ENCODE peak calls at places on chromosomes 2 and 18, in eight cellular contexts. Y, O, E, B, S, V, A and R are unnamed samples.

GRCh38 chr2:199738723-199739412 is 112.1 kb downstream of the FTCDNL1 start:
- DNase-seq in V (peak), O (no peak), Y (no peak), E (no peak), B (peak), S (peak), A (no peak), R (peak)

GRCh38 chr2:74347747-74348146 is 4.5 kb upstream of the SLC4A5 start:
- DNase-seq in E (no peak), A (no peak), Y (no peak), B (no peak), S (no peak), O (no peak), V (no peak), R (no peak)

GRCh38 chr2:19746137-19746585 is 155.6 kb downstream of the TTC32 start:
- DNase-seq in E (no peak), O (no peak), B (no peak), A (no peak), S (no peak), V (no peak), Y (no peak), R (no peak)

GRCh38 chr2:16069663-16069932 is 129.2 kb downstream of the MYCN start:
- DNase-seq in V (no peak), O (no peak), B (peak), A (peak), E (no peak), Y (no peak), S (no peak), R (no peak)

GRCh38 chr18:30675905-30676620 is 366.5 kb downstream of the DSC3 start:
- DNase-seq in Y (no peak), A (no peak), V (no peak), O (no peak), S (no peak), B (no peak), E (no peak), R (no peak)

GRCh38 chr2:97645112-97645699 is 656 bp upstream of the COX5B start:
- DNase-seq in S (no peak), B (no peak), A (no peak), V (no peak), O (no peak), Y (no peak), E (peak), R (no peak)

GRCh38 chr2:237754182-237754581 is 44.4 kb upstream of the RBM44 start:
- DNase-seq in Y (no peak), S (no peak), O (no peak), A (no peak), V (no peak), E (no peak), B (no peak), R (no peak)

GRCh38 chr2:19021721-19022120 is 336.7 kb downstream of the OSR1 start:
- DNase-seq in V (peak), B (peak), A (no peak), O (no peak), E (no peak), Y (no peak), S (peak), R (peak)

GRCh38 chr2:225598922-225599321 is 199.4 kb downstream of the NYAP2 start:
- DNase-seq in V (peak), Y (no peak), B (no peak), O (no peak), A (no peak), E (no peak), S (no peak), R (peak)

GRCh38 chr2:43032248-43032893 is 194.0 kb downstream of the ZFP36L2 start:
- DNase-seq in O (no peak), B (no peak), Y (no peak), V (no peak), S (peak), E (no peak), A (peak), R (no peak)

GRCh38 chr2:67259581-67260347 is 137.4 kb upstream of the ETAA1 start:
- DNase-seq in O (peak), A (peak), B (no peak), V (no peak), E (no peak), S (peak), Y (no peak), R (no peak)

GRCh38 chr18:76475450-76476203 is 19.4 kb downstream of the ZNF516 start:
- DNase-seq in Y (no peak), O (no peak), E (no peak), B (no peak), S (no peak), A (no peak), V (no peak), R (no peak)

GRCh38 chr18:62584241-62585120 is 61.7 kb downstream of the ZCCHC2 start:
- DNase-seq in O (peak), V (peak), A (peak), E (peak), S (peak), B (peak), Y (peak), R (peak)

GRCh38 chr2:223598994-223599645 is 3.0 kb downstream of the SCG2 start:
- DNase-seq in O (no peak), A (peak), V (no peak), Y (no peak), B (no peak), E (no peak), S (peak), R (no peak)

GRCh38 chr2:26542194-26542455 is 64.2 kb upstream of the OTOF start:
- DNase-seq in A (no peak), S (no peak), O (no peak), E (no peak), Y (no peak), B (no peak), V (no peak), R (no peak)

GRCh38 chr18:63336366-63337099 is 17.0 kb upstream of the BCL2 start:
- DNase-seq in S (peak), O (peak), E (no peak), B (peak), Y (peak), V (peak), A (peak), R (no peak)

GRCh38 chr2:3461781-3462492 is 57.4 kb downstream of the ADI1 start:
- DNase-seq in O (peak), S (peak), E (peak), A (peak), V (peak), Y (peak), B (peak), R (peak)

GRCh38 chr2:187917535-187917934 is 363.3 kb upstream of the TFPI start:
- DNase-seq in B (no peak), A (peak), V (no peak), Y (no peak), S (peak), E (peak), O (no peak), R (no peak)

GRCh38 chr2:64122358-64122757 is 21.9 kb downstream of the PELI1 start:
- DNase-seq in A (no peak), V (no peak), S (no peak), E (no peak), O (no peak), B (no peak), Y (no peak), R (no peak)

DNA sequence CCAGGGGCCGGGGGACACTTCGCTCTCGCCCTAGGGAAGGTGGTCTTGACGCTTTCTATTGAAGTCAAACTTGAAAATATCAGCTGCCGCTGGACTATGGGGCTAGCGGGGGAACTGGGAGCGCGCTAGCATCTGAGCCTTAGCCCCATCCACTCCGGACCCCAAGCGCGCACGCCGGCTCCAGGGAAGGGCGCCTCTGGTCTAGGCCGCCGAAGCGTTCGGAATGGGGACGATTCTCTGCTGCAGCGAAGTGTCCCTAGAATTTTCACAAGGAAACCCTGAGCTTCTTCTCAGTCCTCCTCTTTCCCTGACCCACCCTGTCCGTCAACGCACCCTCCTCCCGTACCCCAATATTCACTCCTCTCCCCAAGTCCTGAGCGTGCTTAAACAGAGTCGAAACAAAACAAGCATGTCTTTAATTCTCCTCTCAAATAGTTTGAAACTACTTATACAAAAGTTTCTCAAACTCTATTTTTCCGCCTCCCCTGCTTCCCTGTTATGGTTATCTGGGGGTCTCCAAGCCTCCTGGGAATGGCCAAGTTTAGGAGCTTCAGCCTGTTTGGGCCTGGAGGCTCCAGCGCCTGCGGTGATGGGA is 5.0 kb downstream of the RAX start:
- DNase-seq in B (no peak), O (no peak), Y (no peak), V (no peak), E (peak), A (no peak), S (no peak), R (no peak)
- TF ChIP-seq EZH2 in B (no peak), O (no peak), Y (peak), V (no peak), E (no peak), A (no peak), S (no peak), R (no peak)

GRCh38 chr2:9760911-9761228 is 82.4 kb upstream of the TAF1B start:
- DNase-seq in S (no peak), Y (no peak), B (no peak), E (no peak), A (no peak), V (no peak), O (no peak), R (no peak)
- H3K27ac ChIP-seq in S (no peak), Y (no peak), B (no peak), E (no peak), A (no peak), V (no peak), O (no peak), R (no peak)

DNA sequence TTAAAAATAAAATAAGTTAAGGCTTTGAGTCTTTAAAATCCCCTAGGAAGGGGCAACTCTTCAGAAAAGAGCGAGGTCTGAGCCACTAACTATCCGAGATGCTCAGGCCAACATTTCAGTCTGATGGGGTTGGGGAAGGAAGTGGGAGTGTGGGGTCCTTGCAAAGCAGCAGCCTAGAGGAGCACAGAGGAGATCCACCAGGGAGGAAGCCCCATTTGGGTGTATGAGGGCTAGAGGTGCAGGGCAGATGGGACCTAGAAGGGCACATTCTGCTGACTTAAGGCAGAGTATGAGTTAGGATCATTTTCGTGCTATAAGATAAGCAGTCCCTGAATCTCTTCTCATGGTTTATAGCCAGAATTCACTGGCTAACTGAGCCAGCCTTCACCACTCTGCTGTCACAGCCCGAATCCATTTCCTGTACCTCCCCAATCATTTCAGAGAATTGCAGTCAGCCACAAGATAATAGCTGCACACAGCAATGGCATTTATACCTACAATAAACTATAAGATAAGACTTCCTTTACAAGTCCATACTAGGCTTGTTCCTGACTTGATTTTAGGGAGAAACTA is 37.0 kb downstream of the MRPL30 start:
- DNase-seq in V (no peak), O (no peak), E (no peak), S (no peak), A (no peak), B (no peak), Y (no peak), R (no peak)
- H3K4me3 ChIP-seq in V (no peak), O (no peak), E (no peak), S (no peak), A (no peak), B (no peak), Y (no peak), R (no peak)

GRCh38 chr18:22816266-22817176 is 116.6 kb upstream of the RBBP8 start:
- DNase-seq in Y (no peak), V (no peak), B (peak), S (no peak), E (no peak), A (no peak), O (no peak), R (no peak)

GRCh38 chr18:22814329-22814703 is 118.8 kb upstream of the RBBP8 start:
- DNase-seq in E (no peak), B (no peak), Y (no peak), O (no peak), V (no peak), S (no peak), A (no peak), R (no peak)

GRCh38 chr18:22813648-22814328 is 119.3 kb upstream of the RBBP8 start:
- DNase-seq in Y (no peak), V (peak), S (peak), A (peak), O (no peak), E (peak), B (peak), R (no peak)

GRCh38 chr18:22822024-22822423 is 111.1 kb upstream of the RBBP8 start:
- DNase-seq in Y (no peak), B (no peak), S (peak), E (peak), V (peak), O (peak), A (peak), R (no peak)

DNA sequence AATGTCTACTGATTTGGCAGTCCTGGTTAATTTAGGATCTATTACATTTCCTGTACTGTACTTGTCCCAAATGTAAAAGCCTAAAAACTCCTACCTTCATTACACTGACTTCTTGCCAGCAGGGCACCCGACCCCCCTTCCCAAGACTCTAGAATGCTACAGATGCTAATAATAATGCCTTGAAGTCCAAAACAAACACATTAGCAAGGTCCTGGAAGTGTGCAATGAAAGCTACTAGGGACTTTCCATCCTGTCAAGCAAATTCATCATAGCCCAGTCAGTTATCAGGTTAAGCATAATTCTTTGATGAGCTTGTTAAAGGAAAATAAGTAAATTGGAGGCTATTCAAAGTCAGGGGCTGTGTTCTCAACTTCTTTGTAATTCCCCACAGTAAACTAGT is 115.3 kb upstream of the RBBP8 start:
- DNase-seq in A (peak), Y (no peak), E (no peak), S (no peak), O (no peak), V (no peak), B (no peak), R (no peak)
- TF ChIP-seq EZH2 in A (no peak), Y (no peak), E (no peak), S (no peak), O (no peak), V (no peak), B (no peak), R (no peak)